ENCODE peak calls at places on chromosomes 4 and X, in seven cellular contexts. One of them, this sample, is unnamed.

GRCh38 chrX:41333744-41333993 is 293 bp upstream of the DDX3X start:
- DNase-seq in thoracic aorta: peak
- DNase-seq in uterus: peak
- DNase-seq in esophagus squamous epithelium: no peak
- DNase-seq in breast epithelium: no peak
- DNase-seq in astrocyte: peak
- DNase-seq in tibial nerve: peak
- DNase-seq in this sample: no peak

GRCh38 chrX:129754266-129755024 is 15.7 kb downstream of the XPNPEP2 start:
- DNase-seq in thoracic aorta: no peak
- DNase-seq in uterus: no peak
- DNase-seq in esophagus squamous epithelium: no peak
- DNase-seq in breast epithelium: no peak
- DNase-seq in astrocyte: no peak
- DNase-seq in tibial nerve: no peak
- DNase-seq in this sample: no peak

GRCh38 chrX:11105080-11105479 is 6.1 kb upstream of the HCCS start:
- DNase-seq in thoracic aorta: no peak
- DNase-seq in uterus: no peak
- DNase-seq in esophagus squamous epithelium: no peak
- DNase-seq in breast epithelium: no peak
- DNase-seq in astrocyte: peak
- DNase-seq in tibial nerve: no peak
- DNase-seq in this sample: no peak

GRCh38 chr4:74768857-74769525 is 25.3 kb downstream of the BTC start:
- DNase-seq in thoracic aorta: no peak
- DNase-seq in uterus: no peak
- DNase-seq in esophagus squamous epithelium: no peak
- DNase-seq in breast epithelium: no peak
- DNase-seq in astrocyte: peak
- DNase-seq in tibial nerve: no peak
- DNase-seq in this sample: no peak

GRCh38 chr4:96103086-96103485 is 263.2 kb downstream of the PDHA2 start:
- DNase-seq in thoracic aorta: no peak
- DNase-seq in uterus: no peak
- DNase-seq in esophagus squamous epithelium: no peak
- DNase-seq in breast epithelium: no peak
- DNase-seq in astrocyte: peak
- DNase-seq in tibial nerve: no peak
- DNase-seq in this sample: no peak

GRCh38 chr4:16591867-16592266 is 306.6 kb downstream of the LDB2 start:
- DNase-seq in thoracic aorta: no peak
- DNase-seq in uterus: peak
- DNase-seq in esophagus squamous epithelium: no peak
- DNase-seq in breast epithelium: no peak
- DNase-seq in astrocyte: no peak
- DNase-seq in tibial nerve: peak
- DNase-seq in this sample: peak

GRCh38 chr4:54102747-54103146 is 2.8 kb downstream of the GSX2 start:
- DNase-seq in thoracic aorta: no peak
- DNase-seq in uterus: no peak
- DNase-seq in esophagus squamous epithelium: no peak
- DNase-seq in breast epithelium: no peak
- DNase-seq in astrocyte: no peak
- DNase-seq in tibial nerve: no peak
- DNase-seq in this sample: no peak

GRCh38 chr4:1033840-1034551 is 22.6 kb downstream of the FGFRL1 start:
- DNase-seq in thoracic aorta: no peak
- DNase-seq in uterus: no peak
- DNase-seq in esophagus squamous epithelium: no peak
- DNase-seq in breast epithelium: no peak
- DNase-seq in astrocyte: peak
- DNase-seq in tibial nerve: no peak
- DNase-seq in this sample: peak

GRCh38 chr4:16818005-16818404 is 80.4 kb downstream of the LDB2 start:
- DNase-seq in thoracic aorta: no peak
- DNase-seq in uterus: no peak
- DNase-seq in esophagus squamous epithelium: no peak
- DNase-seq in breast epithelium: no peak
- DNase-seq in astrocyte: no peak
- DNase-seq in tibial nerve: no peak
- DNase-seq in this sample: no peak

GRCh38 chrX:115561605-115562491 is 874 bp downstream of the PLS3 start:
- DNase-seq in thoracic aorta: no peak
- DNase-seq in uterus: peak
- DNase-seq in esophagus squamous epithelium: no peak
- DNase-seq in breast epithelium: peak
- DNase-seq in astrocyte: no peak
- DNase-seq in tibial nerve: peak
- DNase-seq in this sample: peak

GRCh38 chrX:101417190-101417589 is 9.2 kb downstream of the HNRNPH2 start:
- DNase-seq in thoracic aorta: no peak
- DNase-seq in uterus: no peak
- DNase-seq in esophagus squamous epithelium: no peak
- DNase-seq in breast epithelium: no peak
- DNase-seq in astrocyte: no peak
- DNase-seq in tibial nerve: no peak
- DNase-seq in this sample: no peak

GRCh38 chr4:183503497-183504063 is 1.3 kb upstream of the ING2 start:
- DNase-seq in thoracic aorta: peak
- DNase-seq in uterus: no peak
- DNase-seq in esophagus squamous epithelium: no peak
- DNase-seq in breast epithelium: no peak
- DNase-seq in astrocyte: no peak
- DNase-seq in tibial nerve: peak
- DNase-seq in this sample: peak

GRCh38 chr4:32884198-32884597 is 2164.0 kb downstream of the PCDH7 start:
- DNase-seq in thoracic aorta: no peak
- DNase-seq in uterus: no peak
- DNase-seq in esophagus squamous epithelium: no peak
- DNase-seq in breast epithelium: no peak
- DNase-seq in astrocyte: peak
- DNase-seq in tibial nerve: no peak
- DNase-seq in this sample: no peak

GRCh38 chr4:81528200-81528599 is 56.5 kb upstream of the RASGEF1B start:
- DNase-seq in thoracic aorta: no peak
- DNase-seq in uterus: no peak
- DNase-seq in esophagus squamous epithelium: no peak
- DNase-seq in breast epithelium: no peak
- DNase-seq in astrocyte: no peak
- DNase-seq in tibial nerve: no peak
- DNase-seq in this sample: no peak

GRCh38 chrX:150449313-150449712 is 86.2 kb downstream of the MAMLD1 start:
- DNase-seq in thoracic aorta: no peak
- DNase-seq in uterus: no peak
- DNase-seq in esophagus squamous epithelium: no peak
- DNase-seq in breast epithelium: no peak
- DNase-seq in astrocyte: no peak
- DNase-seq in tibial nerve: no peak
- DNase-seq in this sample: no peak

GRCh38 chr4:165164257-165164656 is 43.1 kb upstream of the KLHL2 start:
- DNase-seq in thoracic aorta: no peak
- DNase-seq in uterus: no peak
- DNase-seq in esophagus squamous epithelium: no peak
- DNase-seq in breast epithelium: no peak
- DNase-seq in astrocyte: no peak
- DNase-seq in tibial nerve: no peak
- DNase-seq in this sample: no peak

GRCh38 chrX:105273326-105273725 is 52.8 kb upstream of the TEX13A start:
- DNase-seq in thoracic aorta: no peak
- DNase-seq in uterus: no peak
- DNase-seq in esophagus squamous epithelium: no peak
- DNase-seq in breast epithelium: no peak
- DNase-seq in astrocyte: no peak
- DNase-seq in tibial nerve: no peak
- DNase-seq in this sample: no peak

GRCh38 chr4:163164591-163164990 is 2.1 kb downstream of the NAF1 start:
- DNase-seq in thoracic aorta: no peak
- DNase-seq in uterus: no peak
- DNase-seq in esophagus squamous epithelium: no peak
- DNase-seq in breast epithelium: no peak
- DNase-seq in astrocyte: peak
- DNase-seq in tibial nerve: no peak
- DNase-seq in this sample: no peak

GRCh38 chrX:7233632-7234406 is 85.9 kb upstream of the PUDP start:
- DNase-seq in thoracic aorta: no peak
- DNase-seq in uterus: no peak
- DNase-seq in esophagus squamous epithelium: no peak
- DNase-seq in breast epithelium: no peak
- DNase-seq in astrocyte: no peak
- DNase-seq in tibial nerve: no peak
- DNase-seq in this sample: no peak

GRCh38 chrX:7223271-7223670 is 75.3 kb upstream of the PUDP start:
- DNase-seq in thoracic aorta: no peak
- DNase-seq in uterus: no peak
- DNase-seq in esophagus squamous epithelium: no peak
- DNase-seq in breast epithelium: no peak
- DNase-seq in astrocyte: no peak
- DNase-seq in tibial nerve: no peak
- DNase-seq in this sample: no peak

GRCh38 chrX:7225338-7225737 is 77.4 kb upstream of the PUDP start:
- DNase-seq in thoracic aorta: no peak
- DNase-seq in uterus: no peak
- DNase-seq in esophagus squamous epithelium: no peak
- DNase-seq in breast epithelium: no peak
- DNase-seq in astrocyte: no peak
- DNase-seq in tibial nerve: no peak
- DNase-seq in this sample: no peak

DNA sequence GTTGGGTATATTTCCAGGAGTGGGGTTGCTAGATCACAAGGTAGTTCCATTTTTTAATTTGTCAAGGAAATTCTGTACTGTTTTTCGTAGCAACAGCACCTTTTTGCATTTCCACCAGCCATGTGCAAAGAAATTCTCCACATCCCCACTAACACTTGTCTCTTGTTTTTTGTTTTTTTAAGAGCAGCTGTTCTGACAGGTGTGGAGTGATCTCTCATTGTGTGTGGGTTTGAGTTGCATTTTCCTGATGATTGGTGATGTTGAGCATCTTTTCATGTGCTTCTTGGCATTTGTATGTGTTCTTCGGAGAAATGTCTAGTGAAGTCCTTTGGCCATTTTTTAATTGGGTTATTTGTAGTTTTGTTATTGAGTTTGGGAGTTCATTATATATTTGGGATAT is 80.3 kb upstream of the PUDP start:
- DNase-seq in thoracic aorta: no peak
- DNase-seq in uterus: no peak
- DNase-seq in esophagus squamous epithelium: no peak
- DNase-seq in breast epithelium: no peak
- DNase-seq in astrocyte: no peak
- DNase-seq in tibial nerve: no peak
- DNase-seq in this sample: no peak
- H3K27ac ChIP-seq in thoracic aorta: no peak
- H3K27ac ChIP-seq in uterus: no peak
- H3K27ac ChIP-seq in esophagus squamous epithelium: no peak
- H3K27ac ChIP-seq in breast epithelium: no peak
- H3K27ac ChIP-seq in astrocyte: no peak
- H3K27ac ChIP-seq in tibial nerve: no peak
- H3K27ac ChIP-seq in this sample: no peak

GRCh38 chrX:108091878-108092291 is 307 bp downstream of the ATG4A start:
- DNase-seq in thoracic aorta: no peak
- DNase-seq in uterus: no peak
- DNase-seq in esophagus squamous epithelium: no peak
- DNase-seq in breast epithelium: no peak
- DNase-seq in astrocyte: no peak
- DNase-seq in tibial nerve: no peak
- DNase-seq in this sample: no peak
- H3K27ac ChIP-seq in thoracic aorta: no peak
- H3K27ac ChIP-seq in uterus: no peak
- H3K27ac ChIP-seq in esophagus squamous epithelium: peak
- H3K27ac ChIP-seq in breast epithelium: peak
- H3K27ac ChIP-seq in astrocyte: peak
- H3K27ac ChIP-seq in tibial nerve: peak
- H3K27ac ChIP-seq in this sample: peak

GRCh38 chr4:68576272-68577100 is at the start of gene UGT2B17:
- DNase-seq in thoracic aorta: no peak
- DNase-seq in uterus: no peak
- DNase-seq in esophagus squamous epithelium: no peak
- DNase-seq in breast epithelium: no peak
- DNase-seq in astrocyte: no peak
- DNase-seq in tibial nerve: no peak
- DNase-seq in this sample: no peak

GRCh38 chr4:68581382-68582338 is 5.5 kb upstream of the UGT2B17 start:
- DNase-seq in thoracic aorta: no peak
- DNase-seq in uterus: no peak
- DNase-seq in esophagus squamous epithelium: no peak
- DNase-seq in breast epithelium: no peak
- DNase-seq in astrocyte: no peak
- DNase-seq in tibial nerve: no peak
- DNase-seq in this sample: no peak

GRCh38 chr4:68577590-68577989 is 1.5 kb upstream of the UGT2B17 start:
- DNase-seq in thoracic aorta: no peak
- DNase-seq in uterus: no peak
- DNase-seq in esophagus squamous epithelium: no peak
- DNase-seq in breast epithelium: no peak
- DNase-seq in astrocyte: no peak
- DNase-seq in tibial nerve: no peak
- DNase-seq in this sample: no peak

GRCh38 chr4:68582339-68582717 is 6.2 kb upstream of the UGT2B17 start:
- DNase-seq in thoracic aorta: no peak
- DNase-seq in uterus: no peak
- DNase-seq in esophagus squamous epithelium: no peak
- DNase-seq in breast epithelium: no peak
- DNase-seq in astrocyte: no peak
- DNase-seq in tibial nerve: no peak
- DNase-seq in this sample: no peak
- H3K27ac ChIP-seq in thoracic aorta: no peak
- H3K27ac ChIP-seq in uterus: no peak
- H3K27ac ChIP-seq in esophagus squamous epithelium: no peak
- H3K27ac ChIP-seq in breast epithelium: no peak
- H3K27ac ChIP-seq in astrocyte: no peak
- H3K27ac ChIP-seq in tibial nerve: no peak
- H3K27ac ChIP-seq in this sample: no peak

DNA sequence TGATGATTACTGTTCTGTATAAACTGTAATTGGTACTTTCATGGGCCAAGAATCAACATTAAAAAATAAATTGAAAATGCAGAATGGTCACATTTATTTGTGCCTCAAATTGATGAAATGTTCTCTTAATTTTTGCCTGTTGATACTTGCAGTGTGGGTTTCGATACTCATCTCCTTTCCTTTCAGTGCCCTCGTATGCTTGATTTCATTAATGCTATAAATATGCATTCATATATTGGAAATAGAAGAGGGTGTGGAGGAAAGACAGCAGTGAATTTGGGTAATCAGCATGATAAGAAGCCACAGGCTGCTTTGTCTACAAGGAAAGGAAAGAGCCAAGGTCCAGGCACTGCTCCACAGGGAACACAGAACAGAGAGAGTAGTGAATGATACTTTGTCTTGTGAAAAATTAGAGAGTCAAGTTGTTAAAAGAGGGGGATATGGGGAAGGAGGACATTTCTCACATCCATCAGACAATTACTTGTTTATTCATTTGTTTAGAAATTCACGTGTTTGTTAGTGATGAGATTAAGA is 1.0 kb upstream of the DDX60 start:
- DNase-seq in thoracic aorta: no peak
- DNase-seq in uterus: no peak
- DNase-seq in esophagus squamous epithelium: no peak
- DNase-seq in breast epithelium: no peak
- DNase-seq in astrocyte: no peak
- DNase-seq in tibial nerve: no peak
- DNase-seq in this sample: no peak
- H3K27ac ChIP-seq in thoracic aorta: no peak
- H3K27ac ChIP-seq in uterus: peak
- H3K27ac ChIP-seq in esophagus squamous epithelium: no peak
- H3K27ac ChIP-seq in breast epithelium: peak
- H3K27ac ChIP-seq in astrocyte: no peak
- H3K27ac ChIP-seq in tibial nerve: no peak
- H3K27ac ChIP-seq in this sample: no peak

This sample was measured in caudate nucleus.